ENCODE peak calls at places on chromosomes 6 and 20, in four cellular contexts. Y is H1, E is neuronal stem cell, N is IMR-90. H is an unnamed sample.

GRCh38 chr20:58711266-58712051 is 18.9 kb downstream of the NPEPL1 start:
- DNase-seq in Y (peak), E (no peak), N (no peak), H (peak)

GRCh38 chr20:23632711-23633573 is 4.8 kb downstream of the CST3 start:
- DNase-seq in Y (no peak), E (no peak), N (no peak), H (no peak)

GRCh38 chr20:58393299-58393698 is 4.3 kb downstream of the VAPB start:
- DNase-seq in Y (no peak), E (no peak), N (peak), H (no peak)

GRCh38 chr6:24125980-24126379 is at the start of gene NRSN1:
- DNase-seq in Y (peak), E (peak), N (no peak), H (peak)

GRCh38 chr20:48283470-48284110 is 498.3 kb upstream of the SULF2 start:
- DNase-seq in Y (no peak), E (no peak), N (peak), H (no peak)

GRCh38 chr6:48757661-48758060 is 646.7 kb upstream of the PTCHD4 start:
- DNase-seq in Y (no peak), E (no peak), N (no peak), H (no peak)

GRCh38 chr20:18132663-18133062 is 5.0 kb upstream of the KAT14 start:
- DNase-seq in Y (no peak), E (no peak), N (no peak), H (no peak)

GRCh38 chr6:32113386-32114352 is 4.5 kb upstream of the TNXB start:
- DNase-seq in Y (no peak), E (peak), N (peak), H (peak)

GRCh38 chr6:111724505-111724904 is 118.8 kb upstream of the TRAF3IP2 start:
- DNase-seq in Y (no peak), E (no peak), N (no peak), H (no peak)

GRCh38 chr6:130903007-130903406 is 75.8 kb downstream of the SMLR1 start:
- DNase-seq in Y (no peak), E (peak), N (no peak), H (no peak)

GRCh38 chr6:2432258-2432657 is 186.9 kb upstream of the GMDS start:
- DNase-seq in Y (no peak), E (no peak), N (peak), H (no peak)

GRCh38 chr6:105795913-105796517 is 290.1 kb upstream of the PRDM1 start:
- DNase-seq in Y (no peak), E (no peak), N (no peak), H (no peak)

GRCh38 chr6:104325341-104326172 is 534.2 kb downstream of the HACE1 start:
- DNase-seq in Y (no peak), E (peak), N (no peak), H (no peak)

GRCh38 chr6:152271681-152272464 is 365.3 kb downstream of the SYNE1 start:
- DNase-seq in Y (no peak), E (no peak), N (peak), H (no peak)

GRCh38 chr6:16770701-16771569 is 9.7 kb upstream of the ATXN1 start:
- DNase-seq in Y (peak), E (peak), N (peak), H (peak)
- H4K91ac ChIP-seq in Y (no peak), E (no peak), N (peak), H (no peak)

GRCh38 chr6:168015492-168016175 is 18.2 kb downstream of the KIF25 start:
- DNase-seq in Y (peak), E (no peak), N (no peak), H (no peak)

GRCh38 chr6:168016176-168016620 is 18.7 kb downstream of the KIF25 start:
- DNase-seq in Y (peak), E (no peak), N (no peak), H (no peak)

GRCh38 chr6:168017629-168018028 is 20.2 kb downstream of the KIF25 start:
- DNase-seq in Y (peak), E (no peak), N (no peak), H (no peak)

GRCh38 chr6:168018664-168019063 is 21.2 kb downstream of the KIF25 start:
- DNase-seq in Y (peak), E (no peak), N (no peak), H (no peak)

DNA sequence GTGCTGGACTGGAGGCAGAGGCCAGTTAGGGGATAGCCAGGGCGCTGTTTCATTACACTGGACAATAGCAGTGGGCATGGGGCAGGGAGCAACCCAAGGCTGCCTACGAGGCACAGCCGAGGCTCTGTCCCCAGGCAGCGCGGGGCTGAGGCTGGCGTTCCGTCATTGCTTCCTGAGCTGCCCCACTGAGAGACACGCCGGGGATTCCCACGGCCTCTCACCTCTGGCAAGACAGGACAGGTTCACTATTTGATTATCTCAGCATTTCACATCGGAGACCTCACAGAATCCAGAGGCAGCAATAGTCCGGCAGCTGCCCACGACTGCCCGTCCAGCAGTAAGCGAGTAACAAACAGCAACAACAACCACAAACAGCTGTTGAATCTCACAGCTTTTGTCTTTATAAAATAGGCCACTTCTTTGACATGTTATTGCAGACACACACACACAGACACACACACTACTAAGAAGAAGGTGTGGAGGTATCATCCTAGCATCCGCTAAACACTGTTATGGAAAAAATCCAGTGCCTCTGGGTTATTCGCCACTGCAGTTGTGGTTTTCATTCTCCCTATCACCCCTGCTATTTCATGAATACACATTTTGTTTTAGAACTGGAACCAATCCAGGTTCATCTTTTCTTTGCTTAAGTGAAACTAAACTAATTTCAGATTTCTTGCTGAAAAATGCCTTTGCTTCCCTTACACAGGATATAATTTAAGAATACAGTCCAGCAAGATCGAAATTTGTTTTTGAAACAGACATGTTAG is 19.5 kb downstream of the KIF25 start:
- DNase-seq in Y (peak), E (no peak), N (no peak), H (no peak)
- H3K18ac ChIP-seq in Y (no peak), E (no peak), N (no peak), H (no peak)

GRCh38 chr20:30601974-30602373 is 655.5 kb upstream of the DEFB115 start:
- DNase-seq in Y (no peak), E (no peak), N (no peak), H (no peak)
- H4K91ac ChIP-seq in Y (no peak), E (no peak), N (no peak), H (no peak)

GRCh38 chr6:26473758-26474438 is 16.1 kb downstream of the BTN2A1 start:
- DNase-seq in Y (peak), E (peak), N (peak), H (peak)
- H3K18ac ChIP-seq in Y (no peak), E (no peak), N (peak), H (no peak)

GRCh38 chr6:159953091-159953581 is 15.7 kb upstream of the IGF2R start:
- DNase-seq in Y (no peak), E (no peak), N (peak), H (no peak)
- H4K91ac ChIP-seq in Y (no peak), E (no peak), N (peak), H (no peak)